ENCODE peak calls at places on chromosomes 6 and 20, in four cellular contexts. P, J, Z and S are unnamed samples.

GRCh38 chr6:130752292-130752691 is 74.9 kb upstream of the SMLR1 start:
- DNase-seq in Z (no peak), J (no peak), P (peak), S (peak)

GRCh38 chr20:10661261-10661660 is 12.5 kb downstream of the JAG1 start:
- DNase-seq in P (no peak), J (no peak), Z (no peak), S (no peak)

GRCh38 chr6:132932566-132932965 is 118.2 kb downstream of the RPS12 start:
- DNase-seq in P (no peak), J (no peak), Z (no peak), S (no peak)

GRCh38 chr6:5036309-5036708 is 32.5 kb upstream of the RPP40 start:
- DNase-seq in P (no peak), Z (peak), J (peak), S (no peak)

GRCh38 chr20:33019465-33020277 is 11.8 kb upstream of the BPIFB6 start:
- DNase-seq in J (no peak), P (no peak), Z (no peak), S (no peak)

GRCh38 chr20:62764156-62764935 is 31.9 kb upstream of the MRGBP start:
- DNase-seq in J (no peak), P (no peak), Z (no peak), S (no peak)

GRCh38 chr20:8720089-8720488 is 348.8 kb upstream of the PLCB4 start:
- DNase-seq in Z (no peak), J (no peak), P (no peak), S (peak)

GRCh38 chr6:132765560-132765959 is 7.9 kb upstream of the VNN2 start:
- DNase-seq in P (no peak), J (no peak), Z (no peak), S (no peak)

GRCh38 chr20:43404880-43405279 is 52.8 kb upstream of the SRSF6 start:
- DNase-seq in J (no peak), P (no peak), Z (no peak), S (no peak)

GRCh38 chr20:34220581-34220980 is 20.6 kb upstream of the ASIP start:
- DNase-seq in P (peak), Z (peak), J (no peak), S (no peak)

GRCh38 chr6:143872211-143872610 is 7.9 kb downstream of the ZC2HC1B start:
- DNase-seq in Z (peak), J (no peak), P (no peak), S (no peak)

GRCh38 chr20:58461899-58462298 is 53.3 kb downstream of the APCDD1L start:
- DNase-seq in J (no peak), P (no peak), Z (no peak), S (no peak)

GRCh38 chr6:124798942-124799496 is 163.2 kb upstream of the RNF217 start:
- DNase-seq in P (no peak), Z (no peak), J (no peak), S (no peak)

DNA sequence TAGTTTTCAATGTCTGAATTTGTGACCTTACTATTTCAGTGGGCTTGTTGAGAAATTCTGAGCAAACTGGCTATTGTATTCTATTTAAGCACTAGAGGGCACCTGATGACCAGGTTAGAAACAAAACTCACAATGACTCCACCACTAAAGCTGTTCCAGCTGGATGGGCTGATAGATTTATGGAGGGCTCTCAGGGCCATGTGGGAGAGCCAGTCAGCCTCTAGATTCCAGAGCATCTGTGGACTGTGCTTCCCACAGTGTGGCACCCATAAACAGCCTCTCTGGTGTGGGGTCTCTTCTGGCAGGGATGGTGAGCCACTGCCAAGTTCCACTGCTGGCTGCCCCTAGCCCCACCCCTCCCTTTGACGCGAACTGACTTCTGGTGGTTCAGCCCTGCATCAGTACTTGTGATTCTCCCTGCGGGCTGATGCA is 29.2 kb downstream of the C6orf58 start:
- DNase-seq in J (peak), P (peak), Z (peak), S (peak)
- TF ChIP-seq CTCF in J (no peak), P (peak), Z (peak), S (peak)

GRCh38 chr6:103983860-103984259 is 875.9 kb downstream of the HACE1 start:
- DNase-seq in Z (no peak), P (no peak), J (no peak), S (no peak)
- TF ChIP-seq CTCF in Z (no peak), P (no peak), J (no peak), S (no peak)

GRCh38 chr6:160315310-160315709 is 32.9 kb upstream of the SLC22A3 start:
- DNase-seq in Z (no peak), J (no peak), P (no peak), S (no peak)
- TF ChIP-seq CTCF in Z (no peak), J (no peak), P (no peak), S (no peak)

GRCh38 chr20:18024606-18025127 is 33.0 kb downstream of the OVOL2 start:
- DNase-seq in Z (no peak), P (no peak), J (no peak), S (no peak)

GRCh38 chr20:18019068-18019467 is 38.6 kb downstream of the OVOL2 start:
- DNase-seq in J (peak), Z (peak), P (no peak), S (no peak)

GRCh38 chr20:18018100-18018499 is 39.6 kb downstream of the OVOL2 start:
- DNase-seq in P (no peak), Z (no peak), J (no peak), S (no peak)

GRCh38 chr20:18016772-18017171 is 40.9 kb downstream of the OVOL2 start:
- DNase-seq in P (no peak), Z (no peak), J (no peak), S (no peak)

GRCh38 chr20:18020931-18021330 is 36.8 kb downstream of the OVOL2 start:
- DNase-seq in J (no peak), Z (no peak), P (no peak), S (no peak)
- TF ChIP-seq CTCF in J (no peak), Z (no peak), P (no peak), S (no peak)

DNA sequence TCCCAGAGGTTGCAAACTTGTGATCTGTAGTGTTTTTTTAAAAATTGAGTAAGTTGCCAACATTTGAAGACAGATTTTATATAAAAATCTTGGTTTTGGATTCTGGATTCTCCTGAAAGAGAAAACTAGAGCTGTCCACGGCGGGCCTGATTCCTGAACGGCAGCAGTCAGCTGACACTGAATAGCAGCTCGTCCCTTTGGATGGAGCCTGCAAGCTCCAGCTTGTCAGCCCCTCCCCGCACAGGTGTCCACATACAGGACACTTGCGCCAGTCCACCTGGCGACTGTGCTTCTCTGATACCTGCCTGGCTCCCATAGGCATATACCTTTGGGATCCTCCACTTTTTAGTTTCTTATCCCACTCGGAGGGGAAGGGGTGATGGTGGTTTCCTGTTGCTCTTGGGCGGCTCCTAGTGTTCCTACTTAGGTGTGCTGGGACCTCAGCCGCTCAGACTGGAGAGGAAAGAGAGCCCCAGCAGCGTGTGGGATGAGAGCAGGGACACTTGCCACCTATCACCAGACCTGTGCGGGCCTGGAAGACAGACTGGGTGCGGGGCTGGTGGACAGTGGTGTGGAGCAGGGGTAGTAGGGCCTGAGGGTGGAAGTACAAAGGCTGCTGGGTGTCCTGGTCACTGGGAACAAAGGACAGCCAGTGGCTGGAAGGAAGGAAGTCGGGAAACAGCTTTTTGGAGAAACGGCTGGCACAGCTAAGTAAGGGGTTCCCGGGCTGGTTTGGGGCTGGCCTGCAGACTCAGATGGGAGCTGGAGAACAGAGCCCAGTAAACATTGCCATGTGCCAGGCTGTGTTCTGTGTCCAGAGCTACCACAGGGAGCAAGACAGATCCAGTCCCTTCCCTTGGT is 18.3 kb downstream of the GHRH start:
- DNase-seq in P (no peak), Z (no peak), J (no peak), S (no peak)
- TF ChIP-seq CTCF in P (no peak), Z (no peak), J (no peak), S (no peak)

GRCh38 chr20:60857708-60858107 is 394.4 kb upstream of the CDH4 start:
- DNase-seq in J (no peak), P (peak), Z (peak), S (no peak)

GRCh38 chr20:60851826-60852704 is 400.0 kb upstream of the CDH4 start:
- DNase-seq in Z (no peak), J (peak), P (no peak), S (no peak)
- TF ChIP-seq CTCF in Z (peak), J (peak), P (peak), S (no peak)

GRCh38 chr6:155765275-155766194 is 309.9 kb upstream of the NOX3 start:
- DNase-seq in J (no peak), P (no peak), Z (peak), S (no peak)
- TF ChIP-seq CTCF in J (no peak), P (no peak), Z (no peak), S (no peak)